ENCODE peak calls at places on chromosomes 2 and 18, in seven cellular contexts. One of them, this sample, is unnamed.

GRCh38 chr18:59932401-59932800 is 32.6 kb downstream of the PMAIP1 start:
- DNase-seq in Right ventricle myocardium superior: no peak
- DNase-seq in HT1080: no peak
- DNase-seq in CD14-positive monocyte: no peak
- DNase-seq in LoVo: no peak
- DNase-seq in NCI-H345: no peak
- DNase-seq in activated T-cell treated with anti-CD3 and anti-CD28 coated beads, Interleukin-2, amount 50 U/mL, for 24 hours: no peak
- DNase-seq in this sample: no peak

GRCh38 chr2:52862801-52863200 is 904.8 kb upstream of the CHAC2 start:
- DNase-seq in LoVo: no peak
- DNase-seq in NCI-H345: no peak
- DNase-seq in activated T-cell treated with anti-CD3 and anti-CD28 coated beads, Interleukin-2, amount 50 U/mL, for 24 hours: no peak
- DNase-seq in HT1080: peak; percentile 57
- DNase-seq in CD14-positive monocyte: no peak
- DNase-seq in Right ventricle myocardium superior: no peak
- DNase-seq in this sample: no peak

GRCh38 chr2:70123051-70123828 is 36.0 kb downstream of the PCBP1 start:
- DNase-seq in CD14-positive monocyte: no peak
- DNase-seq in Right ventricle myocardium superior: peak; percentile 64
- DNase-seq in activated T-cell treated with anti-CD3 and anti-CD28 coated beads, Interleukin-2, amount 50 U/mL, for 24 hours: no peak
- DNase-seq in LoVo: no peak
- DNase-seq in NCI-H345: no peak
- DNase-seq in HT1080: no peak
- DNase-seq in this sample: peak; percentile 31

GRCh38 chr2:128032092-128032491 is 4.2 kb upstream of the SAP130 start:
- DNase-seq in Right ventricle myocardium superior: no peak
- DNase-seq in activated T-cell treated with anti-CD3 and anti-CD28 coated beads, Interleukin-2, amount 50 U/mL, for 24 hours: no peak
- DNase-seq in NCI-H345: no peak
- DNase-seq in HT1080: no peak
- DNase-seq in LoVo: no peak
- DNase-seq in CD14-positive monocyte: no peak
- DNase-seq in this sample: no peak

GRCh38 chr2:85602476-85603234 is at the start of gene TMEM150A:
- DNase-seq in CD14-positive monocyte: peak; percentile 80
- DNase-seq in NCI-H345: peak; percentile 87
- DNase-seq in activated T-cell treated with anti-CD3 and anti-CD28 coated beads, Interleukin-2, amount 50 U/mL, for 24 hours: peak; percentile 94
- DNase-seq in LoVo: peak; percentile 90
- DNase-seq in HT1080: peak; percentile 88
- DNase-seq in Right ventricle myocardium superior: peak; percentile 97
- DNase-seq in this sample: peak; percentile 89

GRCh38 chr2:1907283-1907682 is 163.0 kb upstream of the PXDN start:
- DNase-seq in HT1080: no peak
- DNase-seq in NCI-H345: no peak
- DNase-seq in activated T-cell treated with anti-CD3 and anti-CD28 coated beads, Interleukin-2, amount 50 U/mL, for 24 hours: no peak
- DNase-seq in LoVo: no peak
- DNase-seq in Right ventricle myocardium superior: no peak
- DNase-seq in CD14-positive monocyte: no peak
- DNase-seq in this sample: no peak

GRCh38 chr18:1104265-1104792 is 199.7 kb downstream of the ADCYAP1 start:
- DNase-seq in NCI-H345: no peak
- DNase-seq in LoVo: no peak
- DNase-seq in activated T-cell treated with anti-CD3 and anti-CD28 coated beads, Interleukin-2, amount 50 U/mL, for 24 hours: no peak
- DNase-seq in HT1080: peak; percentile 43
- DNase-seq in CD14-positive monocyte: no peak
- DNase-seq in Right ventricle myocardium superior: no peak
- DNase-seq in this sample: no peak

GRCh38 chr2:101435011-101435862 is 39.7 kb downstream of the RFX8 start:
- DNase-seq in CD14-positive monocyte: no peak
- DNase-seq in LoVo: no peak
- DNase-seq in HT1080: no peak
- DNase-seq in activated T-cell treated with anti-CD3 and anti-CD28 coated beads, Interleukin-2, amount 50 U/mL, for 24 hours: no peak
- DNase-seq in NCI-H345: no peak
- DNase-seq in Right ventricle myocardium superior: no peak
- DNase-seq in this sample: no peak

GRCh38 chr2:25539141-25539540 is 134.2 kb downstream of the DTNB start:
- DNase-seq in HT1080: no peak
- DNase-seq in NCI-H345: no peak
- DNase-seq in activated T-cell treated with anti-CD3 and anti-CD28 coated beads, Interleukin-2, amount 50 U/mL, for 24 hours: no peak
- DNase-seq in CD14-positive monocyte: no peak
- DNase-seq in LoVo: no peak
- DNase-seq in Right ventricle myocardium superior: no peak
- DNase-seq in this sample: no peak

GRCh38 chr18:830315-830901 is 18.4 kb upstream of the YES1 start:
- DNase-seq in Right ventricle myocardium superior: no peak
- DNase-seq in activated T-cell treated with anti-CD3 and anti-CD28 coated beads, Interleukin-2, amount 50 U/mL, for 24 hours: no peak
- DNase-seq in HT1080: peak; percentile 80
- DNase-seq in LoVo: no peak
- DNase-seq in NCI-H345: peak; percentile 15
- DNase-seq in CD14-positive monocyte: no peak
- DNase-seq in this sample: no peak

GRCh38 chr18:78512080-78512601 is 467.5 kb upstream of the SALL3 start:
- DNase-seq in HT1080: no peak
- DNase-seq in LoVo: no peak
- DNase-seq in activated T-cell treated with anti-CD3 and anti-CD28 coated beads, Interleukin-2, amount 50 U/mL, for 24 hours: no peak
- DNase-seq in CD14-positive monocyte: no peak
- DNase-seq in Right ventricle myocardium superior: no peak
- DNase-seq in NCI-H345: no peak
- DNase-seq in this sample: no peak

GRCh38 chr18:13165636-13166423 is 52.7 kb upstream of the LDLRAD4 start:
- DNase-seq in activated T-cell treated with anti-CD3 and anti-CD28 coated beads, Interleukin-2, amount 50 U/mL, for 24 hours: no peak
- DNase-seq in CD14-positive monocyte: no peak
- DNase-seq in LoVo: no peak
- DNase-seq in HT1080: no peak
- DNase-seq in Right ventricle myocardium superior: no peak
- DNase-seq in NCI-H345: peak; percentile 87
- DNase-seq in this sample: no peak

GRCh38 chr2:69164379-69164778 is 151.4 kb downstream of the ANTXR1 start:
- DNase-seq in LoVo: no peak
- DNase-seq in CD14-positive monocyte: no peak
- DNase-seq in NCI-H345: no peak
- DNase-seq in HT1080: no peak
- DNase-seq in Right ventricle myocardium superior: no peak
- DNase-seq in activated T-cell treated with anti-CD3 and anti-CD28 coated beads, Interleukin-2, amount 50 U/mL, for 24 hours: no peak
- DNase-seq in this sample: no peak